ENCODE peak calls at places on chromosomes 3 and 15, in ten cellular contexts. F is HCT116, B is transverse colon, H is HepG2, N is stomach, A is GM12878, C is SK-N-SH, P is suprapubic skin, G is GM23338, U is K562. Y is an unnamed sample.

GRCh38 chr3:183381179-183381578 is 47.2 kb downstream of the MCF2L2 start:
- DNase-seq in F (no peak), B (no peak), H (no peak), N (no peak), A (no peak), C (no peak), P (no peak), G (no peak), U (no peak), Y (no peak)

GRCh38 chr3:56904526-56905245 is 102.9 kb upstream of the ARHGEF3 start:
- DNase-seq in F (no peak), B (peak), H (no peak), N (no peak), A (no peak), C (peak), P (no peak), G (no peak), U (no peak), Y (no peak)

GRCh38 chr3:23923786-23924185 is 6.9 kb downstream of the RPL15 start:
- DNase-seq in F (no peak), B (no peak), H (no peak), N (no peak), A (no peak), C (no peak), P (no peak), G (peak), U (peak), Y (no peak)

GRCh38 chr3:56879453-56880224 is 77.9 kb upstream of the ARHGEF3 start:
- DNase-seq in F (no peak), B (no peak), H (no peak), N (no peak), A (no peak), C (no peak), P (no peak), G (no peak), U (no peak), Y (no peak)

GRCh38 chr15:101206173-101206572 is 45.7 kb downstream of the CHSY1 start:
- DNase-seq in F (no peak), B (no peak), H (no peak), N (no peak), A (no peak), C (no peak), P (no peak), G (no peak), U (no peak), Y (no peak)

GRCh38 chr3:101026881-101027678 is 33.9 kb upstream of the ABI3BP start:
- DNase-seq in F (no peak), B (no peak), H (no peak), N (no peak), A (no peak), C (no peak), P (no peak), G (no peak), U (no peak), Y (no peak)

GRCh38 chr15:43376017-43376705 is 5.3 kb downstream of the TUBGCP4 start:
- DNase-seq in F (peak), B (peak), H (peak), N (no peak), A (peak), C (peak), P (no peak), G (peak), U (peak), Y (no peak)

GRCh38 chr3:126921425-126921824 is 61.5 kb upstream of the PLXNA1 start:
- DNase-seq in F (no peak), B (peak), H (peak), N (no peak), A (no peak), C (no peak), P (no peak), G (no peak), U (no peak), Y (no peak)

GRCh38 chr15:69462030-69462492 is 9.4 kb downstream of the RPLP1 start:
- DNase-seq in F (no peak), B (peak), H (no peak), N (peak), A (no peak), C (peak), P (no peak), G (no peak), U (peak), Y (no peak)

GRCh38 chr15:83323296-83323711 is 38.8 kb upstream of the BNC1 start:
- DNase-seq in F (no peak), B (no peak), H (no peak), N (no peak), A (no peak), C (peak), P (no peak), G (no peak), U (no peak), Y (no peak)

GRCh38 chr15:98655732-98656131 is 7.4 kb downstream of the IGF1R start:
- DNase-seq in F (no peak), B (no peak), H (no peak), N (no peak), A (no peak), C (no peak), P (no peak), G (no peak), U (no peak), Y (no peak)

GRCh38 chr15:36645106-36645505 is 65.7 kb downstream of the CDIN1 start:
- DNase-seq in F (no peak), B (no peak), H (no peak), N (no peak), A (no peak), C (no peak), P (no peak), G (no peak), U (no peak), Y (no peak)

GRCh38 chr3:171055336-171056178 is 29.0 kb upstream of the SLC2A2 start:
- DNase-seq in F (peak), B (no peak), H (peak), N (no peak), A (no peak), C (no peak), P (no peak), G (no peak), U (no peak), Y (no peak)

DNA sequence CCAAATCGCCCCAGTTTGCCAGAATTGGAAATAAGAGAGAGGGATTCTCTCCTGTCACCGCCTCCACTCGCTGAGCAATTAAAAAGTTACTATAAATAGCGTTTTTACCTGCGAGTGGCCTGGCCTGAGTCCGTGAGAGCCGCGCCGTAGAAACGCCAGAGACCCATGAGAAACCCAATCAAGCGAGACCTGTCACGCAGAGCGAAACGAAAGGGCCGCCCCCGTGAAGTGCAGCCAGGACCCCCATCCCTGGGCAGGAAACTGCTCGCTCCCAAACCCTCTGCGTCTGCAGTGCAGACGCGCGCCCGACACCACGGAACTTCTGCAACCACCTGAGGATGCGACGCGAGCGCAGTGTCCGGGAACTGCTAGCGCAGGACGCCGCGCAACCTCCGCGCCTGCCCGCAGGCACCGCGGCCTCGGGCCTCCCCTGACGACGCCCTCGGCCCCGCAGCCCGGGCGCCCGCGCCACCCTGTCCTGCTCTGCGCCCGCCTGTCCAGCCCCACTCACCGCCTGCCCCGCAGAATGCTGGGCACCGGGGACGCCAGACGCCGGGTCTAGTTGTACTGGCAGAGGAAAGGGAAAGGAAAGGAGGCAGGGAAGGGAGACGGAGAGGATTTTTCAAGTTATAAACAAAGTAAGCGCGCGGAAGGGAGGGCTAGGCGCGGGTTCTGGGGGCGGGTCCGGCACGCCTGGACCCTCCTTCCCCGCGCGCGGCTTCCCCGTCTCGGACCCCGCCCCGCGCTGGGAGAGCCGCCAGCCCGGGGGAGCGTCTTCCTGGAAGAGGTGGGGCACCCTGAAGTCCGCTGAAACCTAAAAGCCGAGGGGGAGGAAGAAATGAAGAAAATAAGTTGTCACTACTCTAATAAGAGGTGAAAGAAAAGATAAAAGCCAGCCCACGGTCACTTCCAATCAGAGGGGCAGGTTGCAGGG is at the start of gene PLSCR4:
- DNase-seq in F (peak), B (peak), H (no peak), N (peak), A (no peak), C (peak), P (peak), G (peak), U (peak), Y (no peak)
- H3K27ac ChIP-seq in F (peak), B (peak), H (no peak), N (peak), A (no peak), C (no peak), P (peak), G (no peak), U (no peak), Y (peak)

DNA sequence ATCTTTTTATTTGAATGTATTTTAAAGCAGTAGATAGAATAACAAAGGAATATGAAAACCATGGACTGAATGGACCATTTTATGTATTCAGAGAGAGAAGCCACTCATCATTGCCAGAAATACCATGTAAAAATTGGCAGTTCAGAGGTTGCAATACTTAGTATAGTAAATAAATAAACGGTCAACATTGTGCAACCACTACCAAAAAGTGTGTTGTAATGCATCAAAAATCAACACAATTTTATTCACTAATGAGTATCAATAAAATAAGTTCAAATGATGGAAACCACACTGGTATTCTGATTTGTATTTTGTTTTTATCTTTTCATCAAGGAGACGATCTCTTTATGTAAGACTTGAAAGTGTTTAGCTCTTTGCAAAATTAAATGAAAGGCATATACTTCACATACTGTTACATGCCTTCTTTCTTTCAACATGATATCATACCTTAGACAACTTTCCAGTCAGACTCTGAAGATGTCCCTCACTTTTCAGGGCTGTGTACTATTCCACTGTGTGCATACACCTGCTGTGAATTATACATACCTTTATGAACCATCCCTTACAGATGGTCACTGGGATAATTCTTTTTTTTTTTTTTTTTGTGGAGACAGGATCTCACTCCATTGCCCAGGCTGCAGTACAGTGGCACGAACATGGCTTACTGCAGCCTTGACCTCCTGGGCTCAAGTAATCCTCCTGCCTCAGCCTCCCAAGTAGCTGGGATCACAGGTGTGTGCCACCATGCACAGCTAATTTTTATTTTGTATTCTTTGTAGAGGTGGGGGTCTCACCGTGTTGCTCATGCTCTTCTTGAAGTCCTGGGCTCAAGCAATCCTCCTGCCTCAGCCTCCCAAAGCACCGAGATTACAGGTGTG is 40.3 kb downstream of the CCK start:
- DNase-seq in F (no peak), B (no peak), H (no peak), N (no peak), A (no peak), C (no peak), P (no peak), G (no peak), U (no peak), Y (no peak)
- TF ChIP-seq POLR2AphosphoS5 in F (no peak), B (no peak), H (no peak), N (no peak), A (no peak), C (no peak), P (no peak), G (no peak), U (no peak), Y (no peak)

DNA sequence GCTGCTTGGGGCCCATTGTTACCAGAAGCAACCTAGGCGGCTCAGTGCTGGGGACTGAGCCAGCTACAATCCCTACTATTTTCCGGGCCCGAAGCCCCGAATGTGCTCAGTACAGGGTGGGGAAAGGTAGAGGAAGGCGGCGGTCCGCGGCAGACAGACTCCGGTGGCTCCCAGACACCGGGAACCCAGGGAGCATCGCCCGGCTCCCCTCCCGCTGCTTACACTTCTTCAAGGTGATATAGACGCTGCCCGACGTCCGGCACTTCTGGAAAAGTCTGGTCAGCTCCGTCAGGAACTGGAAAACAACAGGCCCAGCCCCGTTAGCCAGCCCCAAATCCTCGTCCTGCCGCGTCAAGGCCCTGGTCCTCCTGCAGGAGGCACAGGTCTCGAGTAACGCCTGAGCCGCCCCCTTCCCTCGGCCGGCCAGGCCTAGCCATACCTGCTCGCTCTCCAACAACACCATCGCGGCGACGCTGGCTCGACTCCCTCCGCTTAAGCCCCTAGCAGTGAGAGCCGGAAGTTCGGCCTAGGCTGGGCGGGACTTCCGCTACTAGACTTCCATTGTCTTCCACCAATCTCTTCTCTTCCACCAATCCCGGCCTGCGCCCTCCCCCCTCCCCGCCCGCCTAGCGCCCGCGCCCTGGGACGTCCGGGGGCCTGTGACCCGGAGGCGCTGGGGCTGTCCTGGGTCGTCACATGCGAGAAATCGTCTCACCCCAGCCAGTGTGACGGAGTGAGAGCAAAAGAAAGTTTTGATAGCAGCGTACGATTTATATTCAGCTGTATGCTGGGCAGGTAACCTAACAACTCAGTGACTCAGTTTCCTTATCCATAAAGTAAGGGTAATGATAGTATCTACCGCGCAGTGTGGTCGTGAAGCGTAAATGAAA is at the start of gene SRP14:
- DNase-seq in F (peak), B (peak), H (peak), N (peak), A (peak), C (peak), P (peak), G (peak), U (peak), Y (peak)
- H3K27ac ChIP-seq in F (peak), B (peak), H (peak), N (peak), A (peak), C (peak), P (peak), G (peak), U (peak), Y (peak)

GRCh38 chr15:70586241-70586640 is 177.1 kb downstream of the UACA start:
- DNase-seq in F (no peak), B (no peak), H (no peak), N (no peak), A (no peak), C (no peak), P (peak), G (no peak), U (no peak), Y (no peak)

GRCh38 chr15:70585707-70586034 is 177.7 kb downstream of the UACA start:
- DNase-seq in F (no peak), B (no peak), H (peak), N (no peak), A (no peak), C (no peak), P (peak), G (no peak), U (no peak), Y (no peak)

GRCh38 chr15:70582143-70582945 is 181.0 kb downstream of the UACA start:
- DNase-seq in F (no peak), B (no peak), H (no peak), N (no peak), A (no peak), C (no peak), P (peak), G (no peak), U (no peak), Y (no peak)

GRCh38 chr15:70584838-70585706 is 178.3 kb downstream of the UACA start:
- DNase-seq in F (peak), B (no peak), H (peak), N (peak), A (no peak), C (peak), P (peak), G (peak), U (no peak), Y (peak)

DNA sequence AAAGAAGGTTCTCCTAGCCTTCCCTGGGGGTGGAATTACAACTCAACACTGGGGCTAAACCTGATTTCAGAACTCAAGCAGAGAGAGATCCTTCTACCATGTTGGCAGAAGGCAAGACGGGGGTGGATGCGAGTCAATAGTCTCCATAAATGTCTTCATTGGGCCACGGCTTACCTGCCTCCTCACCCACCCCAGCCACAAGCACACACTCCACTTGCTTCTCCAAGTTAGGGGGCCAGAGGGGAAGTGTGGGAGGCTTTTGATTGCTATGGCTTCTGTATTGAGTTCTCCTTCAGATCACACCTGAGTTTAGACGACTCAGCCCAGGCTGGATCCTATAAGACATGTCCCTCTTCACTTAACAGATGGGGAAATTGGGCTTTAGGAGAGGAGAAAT is 178.9 kb downstream of the UACA start:
- DNase-seq in F (no peak), B (no peak), H (no peak), N (peak), A (no peak), C (no peak), P (peak), G (no peak), U (no peak), Y (no peak)
- TF ChIP-seq POLR2AphosphoS5 in F (no peak), B (no peak), H (no peak), N (no peak), A (no peak), C (no peak), P (no peak), G (no peak), U (no peak), Y (no peak)

DNA sequence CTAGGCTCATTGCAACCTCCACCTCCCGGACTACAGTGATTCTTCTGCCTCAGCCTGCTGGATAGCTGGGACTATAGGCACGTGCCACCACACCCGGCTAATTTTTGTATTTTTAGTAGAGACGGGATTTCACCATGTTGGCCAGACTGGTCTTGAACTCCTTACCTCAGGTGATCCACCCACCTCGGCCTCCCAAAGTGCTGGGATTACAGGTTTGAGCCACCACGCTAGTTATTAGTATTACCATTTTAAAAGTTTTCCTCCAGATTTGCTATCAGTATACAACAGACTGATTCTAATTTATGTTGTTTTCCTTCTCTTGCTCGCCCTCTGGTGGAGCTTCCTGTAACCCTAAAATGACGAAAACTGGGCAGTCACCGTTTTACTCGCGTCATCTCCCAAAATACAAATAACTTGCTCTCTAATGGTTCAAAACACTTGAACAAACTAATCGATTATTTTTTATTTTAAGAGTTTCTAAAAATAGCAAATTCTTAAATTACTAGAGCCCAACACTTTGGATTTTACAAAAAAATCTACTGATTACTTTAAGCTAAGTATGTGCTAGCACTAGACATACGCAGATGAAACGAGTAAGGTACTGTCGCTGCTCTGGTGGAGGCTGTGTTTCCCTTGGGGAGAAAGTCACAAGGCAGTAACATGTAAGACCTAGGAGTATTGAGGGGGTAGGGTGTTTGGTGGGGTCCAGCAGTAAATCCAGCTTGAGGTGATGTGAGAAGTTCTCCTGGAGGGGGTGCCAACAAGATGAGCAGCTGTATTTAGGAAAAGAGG is 203.3 kb downstream of the MBNL1 start:
- DNase-seq in F (peak), B (peak), H (peak), N (peak), A (peak), C (peak), P (no peak), G (peak), U (peak), Y (peak)
- H3K27ac ChIP-seq in F (no peak), B (no peak), H (no peak), N (no peak), A (no peak), C (no peak), P (no peak), G (no peak), U (peak), Y (no peak)

DNA sequence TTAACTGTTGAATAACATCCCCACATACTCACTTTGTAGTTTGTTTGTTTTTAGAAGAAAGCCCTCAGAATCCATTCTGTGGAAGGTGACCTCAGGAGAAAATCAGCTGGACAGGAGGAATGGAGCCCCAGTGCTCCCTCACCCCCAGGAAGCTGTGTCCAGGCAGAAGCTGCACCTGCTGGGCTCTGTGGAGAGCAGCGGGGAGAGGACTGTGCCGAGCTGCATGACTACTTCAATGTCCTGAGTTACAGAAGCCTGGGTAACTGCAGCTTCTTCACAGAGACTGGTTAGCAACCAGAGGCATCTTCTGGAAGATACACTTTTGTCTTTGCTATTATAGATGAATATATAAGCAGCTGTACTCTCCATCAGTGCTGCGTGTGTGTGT is 14.0 kb downstream of the TIGIT start:
- DNase-seq in F (no peak), B (no peak), H (no peak), N (no peak), A (no peak), C (no peak), P (no peak), G (no peak), U (no peak), Y (no peak)
- TF ChIP-seq POLR2AphosphoS5 in F (no peak), B (no peak), H (no peak), N (no peak), A (no peak), C (no peak), P (no peak), G (no peak), U (no peak), Y (no peak)

GRCh38 chr3:52429031-52429430 is 15.9 kb downstream of the SEMA3G start:
- DNase-seq in F (no peak), B (no peak), H (no peak), N (no peak), A (no peak), C (no peak), P (no peak), G (no peak), U (no peak), Y (no peak)
- H3K27ac ChIP-seq in F (no peak), B (no peak), H (peak), N (no peak), A (no peak), C (no peak), P (no peak), G (no peak), U (no peak), Y (no peak)